ENCODE peak calls at places on chromosome 22, in five cellular contexts. L is RWPE1; K is stimulated activated CD8-positive, alpha-beta memory T cell treated with anti-CD3 and anti-CD28 coated beads, Interleukin-15, amount 100 ng/mL, for 4 hours; O is DMS153; D is HT1080. Q is an unnamed sample.

GRCh38 chr22:46129390-46130041 is 20.8 kb upstream of the PPARA start:
- DNase-seq in L (no peak), K (no peak), O (no peak), D (no peak), Q (no peak)

GRCh38 chr22:36457688-36458450 is 23.6 kb downstream of the TXN2 start:
- DNase-seq in L (no peak), K (no peak), O (no peak), D (no peak), Q (no peak)

GRCh38 chr22:43159484-43160178 is 8.3 kb downstream of the TSPO start:
- DNase-seq in L (no peak), K (no peak), O (peak; percentile 31), D (no peak), Q (no peak)

GRCh38 chr22:45007247-45007945 is 2.4 kb downstream of the PHF21B start:
- DNase-seq in L (no peak), K (no peak), O (no peak), D (no peak), Q (peak; percentile 55)

GRCh38 chr22:32698926-32699619 is 102.4 kb upstream of the TIMP3 start:
- DNase-seq in L (no peak), K (no peak), O (no peak), D (no peak), Q (no peak)

GRCh38 chr22:35601743-35602633 is 15.1 kb downstream of the MB start:
- DNase-seq in L (peak; percentile 53), K (no peak), O (no peak), D (peak; percentile 66), Q (no peak)

GRCh38 chr22:39216143-39216490 is 28.7 kb downstream of the PDGFB start:
- DNase-seq in L (no peak), K (no peak), O (no peak), D (no peak), Q (no peak)

GRCh38 chr22:49403102-49403501 is 424.6 kb downstream of the BRD1 start:
- DNase-seq in L (no peak), K (no peak), O (no peak), D (no peak), Q (no peak)

GRCh38 chr22:28820885-28821284 is 20.5 kb upstream of the XBP1 start:
- DNase-seq in L (no peak), K (no peak), O (no peak), D (no peak), Q (no peak)

GRCh38 chr22:29199702-29200400 is 5.8 kb upstream of the EMID1 start:
- DNase-seq in L (no peak), K (no peak), O (no peak), D (no peak), Q (no peak)

GRCh38 chr22:40385041-40385782 is 14.8 kb downstream of the SGSM3 start:
- DNase-seq in L (no peak), K (no peak), O (no peak), D (no peak), Q (no peak)

GRCh38 chr22:44023404-44024287 is 456 bp upstream of the PARVB start:
- DNase-seq in L (no peak), K (peak; percentile 16), O (no peak), D (peak; percentile 46), Q (peak; percentile 21)

GRCh38 chr22:20131593-20131855 is at the start of gene ZDHHC8:
- DNase-seq in L (no peak), K (no peak), O (no peak), D (no peak), Q (no peak)

GRCh38 chr22:17587631-17588030 is 24.3 kb downstream of the SLC25A18 start:
- DNase-seq in L (no peak), K (no peak), O (no peak), D (no peak), Q (no peak)

GRCh38 chr22:19871023-19871844 is 16.6 kb upstream of the GNB1L start:
- DNase-seq in L (no peak), K (no peak), O (no peak), D (no peak), Q (peak; percentile 66)